ENCODE peak calls at places on chromosomes 16 and 17, in ten cellular contexts. Q, X, T, W, K, L, Y, P, R and E are unnamed samples.
A peak's percentile ranks its signal among the peaks of the same experiment; 100 is the strongest.

GRCh38 chr17:81162491-81162890 is 2.8 kb upstream of the PVALEF start:
- DNase-seq in X (no peak), K (no peak), Y (peak; percentile 12), T (peak; percentile 59), P (no peak), W (no peak), Q (no peak), R (no peak), L (no peak), E (no peak)

GRCh38 chr16:58021661-58022551 is 3.6 kb upstream of the MMP15 start:
- DNase-seq in Y (no peak), P (no peak), R (peak; percentile 45), T (peak; percentile 66), W (peak; percentile 82), Q (no peak), X (peak; percentile 47), L (peak; percentile 62), K (no peak), E (no peak)

GRCh38 chr17:75535119-75535537 is 9.6 kb downstream of the LLGL2 start:
- DNase-seq in R (no peak), W (no peak), P (no peak), Y (no peak), K (peak; percentile 74), Q (peak; percentile 31), L (no peak), X (no peak), T (no peak), E (no peak)

GRCh38 chr17:8825802-8826201 is 26.6 kb upstream of the MFSD6L start:
- DNase-seq in X (no peak), R (no peak), Q (no peak), W (no peak), P (no peak), L (no peak), K (no peak), Y (no peak), T (no peak), E (no peak)

GRCh38 chr17:76868176-76868668 is at the start of gene MGAT5B:
- DNase-seq in Q (peak; percentile 98), W (peak; percentile 76), R (peak; percentile 79), X (peak; percentile 78), Y (peak; percentile 82), P (peak; percentile 91), K (peak; percentile 63), T (peak; percentile 92), L (peak; percentile 76), E (peak; percentile 83)

GRCh38 chr17:7959503-7960253 is 27.7 kb downstream of the CNTROB start:
- DNase-seq in T (no peak), P (no peak), Q (no peak), K (no peak), R (no peak), W (no peak), X (peak; percentile 41), Y (no peak), L (no peak), E (no peak)

GRCh38 chr16:53545433-53545832 is 42.4 kb upstream of the AKTIP start:
- DNase-seq in Y (no peak), R (no peak), K (no peak), L (no peak), W (no peak), T (no peak), Q (no peak), P (no peak), X (no peak), E (no peak)

GRCh38 chr17:73969956-73970355 is 233.5 kb upstream of the RPL38 start:
- DNase-seq in L (no peak), R (no peak), P (no peak), T (peak; percentile 32), Q (no peak), W (no peak), K (no peak), X (no peak), Y (no peak), E (peak; percentile 25)

GRCh38 chr17:8791910-8792270 is 7.3 kb downstream of the MFSD6L start:
- DNase-seq in T (no peak), K (no peak), Q (no peak), Y (no peak), L (peak; percentile 55), W (peak; percentile 51), P (no peak), X (peak; percentile 49), R (peak; percentile 52), E (no peak)

GRCh38 chr16:22323998-22324786 is 27.0 kb downstream of the POLR3E start:
- DNase-seq in X (no peak), K (no peak), L (no peak), Q (no peak), T (no peak), W (no peak), Y (no peak), R (no peak), P (no peak), E (no peak)

GRCh38 chr16:86446279-86446678 is 64.0 kb upstream of the FOXF1 start:
- DNase-seq in R (no peak), Y (no peak), P (no peak), Q (no peak), L (no peak), T (no peak), W (no peak), X (no peak), K (no peak), E (no peak)

GRCh38 chr16:86444274-86445060 is 65.9 kb upstream of the FOXF1 start:
- DNase-seq in L (no peak), R (no peak), X (no peak), K (no peak), W (no peak), Y (no peak), P (no peak), T (no peak), Q (no peak), E (no peak)

GRCh38 chr16:86449377-86450095 is 60.8 kb upstream of the FOXF1 start:
- DNase-seq in Q (no peak), L (no peak), X (no peak), T (no peak), W (no peak), P (no peak), Y (no peak), K (no peak), R (no peak), E (no peak)

GRCh38 chr16:86448306-86448705 is 62.0 kb upstream of the FOXF1 start:
- DNase-seq in L (no peak), K (no peak), Q (no peak), W (peak; percentile 32), T (no peak), P (no peak), X (peak; percentile 29), Y (no peak), R (no peak), E (no peak)

DNA sequence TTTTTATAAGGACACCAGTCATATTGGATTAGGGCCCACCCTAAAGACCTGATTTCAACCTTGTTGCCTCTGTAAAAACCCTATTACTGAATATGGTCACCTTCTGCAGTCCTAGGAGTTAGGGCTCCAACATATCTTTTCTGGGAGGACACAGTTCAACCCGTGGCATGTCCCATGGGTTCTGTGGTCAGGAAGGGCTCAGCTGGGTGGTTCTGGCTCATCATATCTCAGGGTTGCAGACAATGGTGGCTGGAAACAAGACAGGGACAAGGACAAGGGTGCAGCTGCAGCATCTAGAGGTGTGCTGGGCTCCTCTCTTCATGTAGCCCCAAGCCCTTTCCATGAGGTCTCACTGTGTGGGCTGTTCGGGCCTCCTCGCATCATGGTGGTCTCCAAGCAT is 63.1 kb upstream of the FOXF1 start:
- DNase-seq in Q (no peak), W (no peak), X (no peak), Y (no peak), L (no peak), T (no peak), P (no peak), K (no peak), R (no peak), E (no peak)
- TF ChIP-seq CTCF in Q (no peak), W (no peak), X (no peak), Y (no peak), L (no peak), T (no peak), P (no peak), K (no peak), R (no peak), E (no peak)

DNA sequence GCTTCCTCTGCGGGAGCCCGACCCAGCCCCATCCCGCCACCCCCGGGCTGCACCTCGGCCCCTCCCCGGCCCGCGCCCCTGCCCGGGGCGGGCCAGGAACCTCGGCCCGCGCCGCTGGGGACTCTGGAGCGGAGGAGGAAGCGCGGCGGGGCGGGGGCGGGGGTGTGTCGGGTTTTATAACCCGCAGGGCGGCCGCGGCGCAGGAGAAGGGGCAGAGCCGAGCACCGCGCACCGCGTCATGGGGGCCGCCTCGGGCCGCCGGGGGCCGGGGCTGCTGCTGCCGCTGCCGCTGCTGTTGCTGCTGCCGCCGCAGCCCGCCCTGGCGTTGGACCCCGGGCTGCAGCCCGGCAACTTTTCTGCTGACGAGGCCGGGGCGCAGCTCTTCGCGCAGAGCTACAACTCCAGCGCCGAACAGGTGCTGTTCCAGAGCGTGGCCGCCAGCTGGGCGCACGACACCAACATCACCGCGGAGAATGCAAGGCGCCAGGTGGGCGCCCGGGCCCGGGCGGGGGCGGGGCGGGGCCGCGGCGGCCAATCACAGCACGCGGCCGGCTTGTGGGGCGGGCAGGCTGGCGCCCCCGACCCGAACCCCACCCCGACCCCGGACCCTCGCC is at the start of gene ACE:
- DNase-seq in K (peak; percentile 84), T (no peak), Y (peak; percentile 44), Q (peak; percentile 76), R (no peak), X (no peak), L (peak; percentile 41), W (peak; percentile 15), P (peak; percentile 77), E (peak; percentile 61)
- TF ChIP-seq CTCF in K (no peak), T (peak; percentile 2), Y (no peak), Q (no peak), R (no peak), X (no peak), L (no peak), W (no peak), P (no peak), E (peak; percentile 1)

DNA sequence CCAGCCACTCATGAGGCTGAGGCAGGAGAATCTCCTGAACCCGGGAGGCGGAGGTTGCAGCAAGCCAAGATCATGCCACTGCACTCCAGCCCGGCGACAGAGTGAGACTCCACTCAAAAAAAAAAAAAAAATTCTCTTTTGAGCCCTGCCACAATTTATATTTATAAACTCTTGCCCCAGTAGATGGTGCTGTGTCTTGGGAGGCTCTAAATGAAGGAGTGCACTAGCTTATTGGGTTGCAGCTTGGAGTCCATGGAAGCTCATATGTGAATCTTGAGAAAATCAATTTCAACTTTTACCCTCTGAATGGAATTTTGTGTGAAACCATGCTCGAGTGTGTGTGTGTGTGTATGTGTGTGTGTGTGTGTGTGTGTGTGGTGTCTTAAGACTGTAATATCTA is 420.1 kb downstream of the HS3ST4 start:
- DNase-seq in P (no peak), W (no peak), Q (peak; percentile 17), X (no peak), L (no peak), T (no peak), R (no peak), Y (no peak), K (no peak), E (peak; percentile 15)
- TF ChIP-seq CTCF in P (no peak), W (no peak), Q (peak; percentile 37), X (no peak), L (no peak), T (no peak), R (no peak), Y (no peak), K (no peak), E (no peak)

GRCh38 chr17:44105941-44106340 is 17.5 kb downstream of the HDAC5 start:
- DNase-seq in K (no peak), X (no peak), R (no peak), Y (no peak), L (no peak), W (no peak), P (no peak), Q (no peak), T (no peak), E (no peak)
- TF ChIP-seq CTCF in K (no peak), X (no peak), R (no peak), Y (no peak), L (no peak), W (no peak), P (no peak), Q (no peak), T (no peak), E (no peak)